ENCODE peak calls at places on chromosomes 12 and 14, in seven cellular contexts. D is fibroblast of lung, J is WTC11, K is heart right ventricle, Y is hepatocyte, Z is B cell, C is neural crest cell. W is an unnamed sample.

GRCh38 chr14:64026600-64026999 is 173.8 kb downstream of the SYNE2 start:
- DNase-seq in Y (no peak), Z (no peak), D (no peak), K (no peak), C (no peak), J (no peak), W (no peak)

GRCh38 chr12:53505555-53506449 is 1.5 kb downstream of the NPFF start:
- DNase-seq in K (no peak), J (no peak), D (peak; percentile 36), Y (no peak), Z (no peak), C (no peak), W (no peak)

GRCh38 chr12:118334939-118335567 is 37.7 kb downstream of the TAOK3 start:
- DNase-seq in K (no peak), Y (no peak), Z (no peak), D (no peak), C (no peak), J (no peak), W (no peak)

GRCh38 chr12:26370098-26370497 is 174.7 kb downstream of the SSPN start:
- DNase-seq in C (no peak), D (no peak), J (no peak), Z (no peak), K (no peak), Y (no peak), W (no peak)

GRCh38 chr12:42886160-42886559 is 296.6 kb upstream of the PRICKLE1 start:
- DNase-seq in D (no peak), C (no peak), Z (no peak), Y (no peak), K (no peak), J (no peak), W (no peak)

GRCh38 chr12:31201382-31201781 is 124.6 kb downstream of the SINHCAF start:
- DNase-seq in K (no peak), Y (no peak), D (no peak), J (no peak), Z (no peak), C (no peak), W (no peak)

GRCh38 chr12:50659690-50660424 is 104.0 kb upstream of the ATF1 start:
- DNase-seq in Y (no peak), C (no peak), D (no peak), K (no peak), J (no peak), Z (no peak), W (no peak)

GRCh38 chr12:64056741-64057140 is 165.4 kb downstream of the KICS2 start:
- DNase-seq in Y (no peak), C (no peak), J (no peak), Z (no peak), K (no peak), D (no peak), W (no peak)

GRCh38 chr14:54253195-54253947 is 143.4 kb upstream of the CDKN3 start:
- DNase-seq in D (peak; percentile 98), Z (no peak), Y (peak; percentile 41), K (no peak), J (no peak), C (no peak), W (no peak)

GRCh38 chr12:27513155-27513824 is 10.7 kb upstream of the PPFIBP1 start:
- DNase-seq in K (no peak), C (no peak), J (no peak), Z (no peak), Y (no peak), D (no peak), W (no peak)

GRCh38 chr12:56599041-56599440 is 31.1 kb downstream of the BAZ2A start:
- DNase-seq in D (no peak), C (no peak), Y (no peak), K (no peak), Z (no peak), J (no peak), W (no peak)
- TF ChIP-seq CTCF in D (no peak), C (no peak), Y (no peak), K (no peak), Z (no peak), J (no peak), W (no peak)

GRCh38 chr12:88325076-88325827 is 183.1 kb downstream of the TMTC3 start:
- DNase-seq in Z (no peak), K (no peak), J (no peak), Y (peak; percentile 8), C (no peak), D (peak; percentile 98), W (no peak)
- TF ChIP-seq CTCF in Z (no peak), K (no peak), J (no peak), Y (no peak), C (no peak), D (no peak), W (no peak)

GRCh38 chr14:95434161-95434560 is 82.3 kb downstream of the SYNE3 start:
- DNase-seq in J (no peak), Z (no peak), K (no peak), C (no peak), Y (no peak), D (no peak), W (no peak)

GRCh38 chr14:95433094-95433478 is 83.4 kb downstream of the SYNE3 start:
- DNase-seq in Z (no peak), D (no peak), K (no peak), C (no peak), Y (no peak), J (no peak), W (no peak)

GRCh38 chr14:95428557-95428956 is 87.9 kb downstream of the SYNE3 start:
- DNase-seq in C (no peak), Z (no peak), Y (no peak), J (no peak), K (no peak), D (no peak), W (no peak)

GRCh38 chr14:95431199-95432145 is 85.0 kb downstream of the SYNE3 start:
- DNase-seq in Y (peak; percentile 51), D (peak; percentile 16), J (peak; percentile 43), K (no peak), C (peak; percentile 19), Z (no peak), W (no peak)

DNA sequence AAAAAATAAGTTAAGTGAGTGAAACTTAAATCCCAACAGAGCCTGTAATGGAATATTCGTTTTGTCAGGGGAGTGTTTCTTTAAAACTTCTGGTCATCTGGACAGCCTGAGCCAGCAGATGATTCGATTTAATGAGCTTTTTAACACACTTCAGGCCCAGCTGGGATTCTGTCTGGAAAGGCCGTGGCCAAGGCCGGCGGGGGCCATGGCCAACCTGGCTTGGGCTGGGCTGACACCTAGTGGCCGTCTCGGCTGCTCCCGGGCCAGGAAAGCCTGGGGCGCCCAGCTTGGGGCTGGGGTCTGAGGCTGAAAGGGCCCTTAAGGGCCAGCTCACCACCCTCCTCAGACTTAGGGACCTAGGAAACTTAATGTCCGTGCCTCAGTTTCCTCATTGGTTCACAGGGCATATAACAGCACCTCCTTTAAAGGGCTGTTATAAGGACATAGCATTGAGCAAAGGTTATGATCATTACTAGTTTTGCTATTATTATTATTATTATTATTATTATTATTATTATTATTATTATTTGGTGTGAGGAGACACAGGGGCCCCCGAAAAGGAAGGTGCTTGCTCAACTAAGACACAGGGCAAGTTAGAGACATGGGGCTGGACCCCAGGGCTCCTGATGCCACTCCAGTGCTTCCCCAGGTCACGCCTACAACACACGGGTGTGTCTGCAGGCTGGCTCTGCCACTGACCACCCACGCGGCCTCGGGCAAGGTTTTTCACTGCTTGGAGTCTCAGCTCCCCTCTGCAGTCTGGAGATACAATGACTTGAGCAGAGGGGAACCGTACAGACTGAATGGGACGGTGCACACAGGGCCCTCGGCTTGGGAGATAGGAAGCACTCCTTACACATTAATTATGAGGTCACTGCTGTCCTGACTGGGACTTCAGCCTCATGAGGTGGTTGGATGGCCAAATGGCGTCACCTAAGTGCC is 84.0 kb downstream of the SYNE3 start:
- DNase-seq in K (peak; percentile 60), C (peak; percentile 68), J (peak; percentile 78), Y (peak; percentile 74), D (peak; percentile 23), Z (no peak), W (peak; percentile 64)
- TF ChIP-seq CTCF in K (peak; percentile 83), C (peak; percentile 84), J (peak; percentile 57), Y (peak; percentile 86), D (peak; percentile 66), Z (peak; percentile 18), W (peak; percentile 68)

DNA sequence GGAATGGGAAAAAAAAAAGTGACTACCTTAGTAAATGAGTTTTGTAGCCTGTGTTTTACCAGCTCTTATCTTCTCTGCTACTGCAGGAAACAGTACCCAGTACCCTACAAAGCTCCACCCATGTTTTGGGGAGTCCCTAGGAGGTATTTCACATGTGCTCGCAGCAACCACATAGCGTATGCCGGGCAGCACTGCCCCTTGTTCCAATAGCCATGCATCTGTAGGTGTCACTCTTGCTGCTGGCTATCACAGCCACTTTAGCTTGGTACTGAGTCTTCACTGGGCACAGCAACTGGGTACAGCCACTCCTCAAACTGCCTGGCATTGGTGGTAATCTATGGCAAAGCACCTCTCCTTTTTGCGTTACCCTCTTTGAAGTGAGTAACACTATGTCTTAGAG is 2.0 kb upstream of the MDM1 start:
- DNase-seq in C (no peak), K (no peak), Z (peak; percentile 43), D (no peak), J (no peak), Y (no peak), W (no peak)
- TF ChIP-seq CTCF in C (no peak), K (peak; percentile 24), Z (no peak), D (no peak), J (no peak), Y (no peak), W (no peak)

DNA sequence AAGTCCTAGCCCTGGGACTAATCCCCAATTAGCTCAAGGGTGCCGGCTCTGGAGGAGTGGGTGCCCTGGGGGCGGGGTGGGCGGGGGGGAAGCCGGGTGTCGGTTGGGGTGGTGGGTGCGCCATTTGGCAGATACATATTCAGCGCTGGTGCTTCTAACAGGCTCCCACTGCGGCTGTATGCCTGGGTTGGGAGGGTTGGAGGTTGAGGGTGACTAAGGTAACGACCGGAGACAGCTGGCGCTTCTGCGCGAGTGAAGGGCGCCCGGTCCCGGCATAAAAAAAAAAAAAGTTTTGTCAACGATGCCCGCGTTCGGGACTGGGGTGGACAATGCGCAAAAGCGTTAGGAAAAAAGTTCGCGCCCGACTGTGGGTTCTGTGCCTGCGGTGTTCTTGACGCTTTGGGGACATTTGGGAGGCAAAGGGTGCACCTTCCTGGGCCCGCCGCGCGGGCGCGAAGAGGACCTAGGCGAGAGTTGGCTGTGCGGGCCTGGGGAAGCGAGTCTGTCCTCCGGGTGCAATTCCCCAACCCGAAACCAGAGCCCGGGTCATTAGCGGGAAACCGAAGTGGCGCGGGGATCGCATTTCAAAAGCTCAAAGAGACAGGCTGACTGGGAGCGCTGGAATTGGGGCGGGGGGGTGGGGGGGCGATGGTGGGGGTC is 19.2 kb downstream of the TBX3 start:
- DNase-seq in J (no peak), C (no peak), K (no peak), Z (no peak), D (no peak), Y (peak; percentile 36), W (no peak)
- TF ChIP-seq CTCF in J (no peak), C (no peak), K (no peak), Z (no peak), D (no peak), Y (no peak), W (no peak)

DNA sequence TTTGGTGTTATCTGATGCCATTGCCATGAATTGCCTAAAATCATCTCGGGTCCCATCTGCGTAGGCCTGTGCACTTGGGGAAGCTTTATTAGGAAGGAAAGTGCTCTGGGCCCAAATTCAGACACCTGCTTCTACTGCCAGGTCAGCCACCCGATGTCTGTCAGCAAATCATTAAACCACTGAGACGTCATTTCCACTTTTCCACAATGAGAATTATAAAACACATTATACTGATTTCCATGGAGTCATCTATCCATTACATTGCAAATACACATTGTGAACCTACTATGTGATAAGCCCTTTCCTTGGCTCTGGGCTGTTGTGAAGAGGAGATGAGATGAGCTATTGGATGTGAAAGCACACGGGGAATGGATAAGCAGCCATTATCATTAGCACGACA is 1022.9 kb downstream of the BCL11B start:
- DNase-seq in Y (no peak), Z (no peak), C (no peak), D (no peak), J (no peak), K (no peak), W (no peak)
- TF ChIP-seq CTCF in Y (no peak), Z (no peak), C (no peak), D (no peak), J (no peak), K (no peak), W (no peak)

W was measured in D721Med.